ENCODE peak calls at places on chromosomes 7 and 10, in six cellular contexts. Q, E, U, D, A and I are unnamed samples.

GRCh38 chr10:80552151-80552646 is 14.5 kb downstream of the SH2D4B start:
- DNase-seq in U (peak; percentile 89), Q (no peak), D (no peak), A (peak; percentile 41), E (no peak), I (no peak)

GRCh38 chr10:100997364-100998182 is 2.0 kb upstream of the LZTS2 start:
- DNase-seq in D (peak; percentile 65), A (peak; percentile 84), U (peak; percentile 92), E (peak; percentile 53), Q (peak; percentile 89), I (peak; percentile 70)

GRCh38 chr7:116327751-116328150 is 117.4 kb downstream of the TES start:
- DNase-seq in D (no peak), Q (no peak), U (no peak), A (no peak), E (peak; percentile 98), I (peak; percentile 98)

GRCh38 chr7:434891-435486 is 84.7 kb downstream of the PDGFA start:
- DNase-seq in D (no peak), E (no peak), A (no peak), U (peak; percentile 70), Q (no peak), I (no peak)

GRCh38 chr10:15265076-15265475 is 96.6 kb upstream of the NMT2 start:
- DNase-seq in Q (no peak), U (no peak), A (no peak), E (no peak), D (no peak), I (no peak)

GRCh38 chr10:86256690-86257315 is 109.8 kb downstream of the GRID1 start:
- DNase-seq in D (no peak), U (no peak), Q (no peak), A (no peak), E (no peak), I (no peak)

GRCh38 chr7:27235387-27236052 is 7.1 kb upstream of the EVX1 start:
- DNase-seq in Q (peak; percentile 49), A (no peak), D (peak; percentile 63), U (peak; percentile 91), E (peak; percentile 11), I (peak; percentile 61)

GRCh38 chr10:12782537-12782936 is 219.0 kb downstream of the CCDC3 start:
- DNase-seq in E (peak; percentile 19), D (no peak), A (peak; percentile 43), Q (peak; percentile 53), U (peak; percentile 52), I (no peak)

GRCh38 chr7:30003098-30003497 is 13.5 kb upstream of the SCRN1 start:
- DNase-seq in Q (no peak), A (no peak), D (no peak), U (peak; percentile 20), E (no peak), I (no peak)

GRCh38 chr10:21162948-21163347 is 265.8 kb upstream of the NEBL start:
- DNase-seq in A (no peak), Q (no peak), D (no peak), E (no peak), U (no peak), I (no peak)

GRCh38 chr10:102608487-102608886 is 35.8 kb upstream of the TRIM8 start:
- DNase-seq in A (no peak), D (no peak), E (no peak), Q (no peak), U (no peak), I (no peak)

GRCh38 chr10:130799532-130799931 is 512.0 kb downstream of the TCERG1L start:
- DNase-seq in E (no peak), D (no peak), U (no peak), A (no peak), Q (no peak), I (no peak)

GRCh38 chr10:132647424-132647823 is 109.8 kb downstream of the INPP5A start:
- DNase-seq in D (no peak), E (no peak), Q (no peak), A (peak; percentile 6), U (no peak), I (no peak)

GRCh38 chr10:14609178-14609577 is 165.5 kb downstream of the FAM107B start:
- DNase-seq in E (no peak), U (no peak), A (no peak), D (no peak), Q (no peak), I (no peak)

GRCh38 chr10:42477170-42477569 is 161.2 kb downstream of the ZNF33B start:
- DNase-seq in Q (no peak), D (no peak), U (no peak), E (no peak), A (no peak), I (no peak)

GRCh38 chr7:18939771-18940576 is 177.5 kb downstream of the TWIST1 start:
- DNase-seq in U (no peak), D (no peak), Q (no peak), A (no peak), E (no peak), I (no peak)

GRCh38 chr10:61592581-61592980 is 70.1 kb upstream of the CABCOCO1 start:
- DNase-seq in D (no peak), E (peak; percentile 24), U (peak; percentile 48), Q (no peak), A (no peak), I (no peak)

GRCh38 chr7:142954680-142955268 is 7.4 kb downstream of the KEL start:
- DNase-seq in Q (no peak), A (no peak), E (no peak), U (no peak), D (no peak), I (no peak)

GRCh38 chr10:92849234-92849525 is 860 bp downstream of the EXOC6 start:
- DNase-seq in D (no peak), Q (no peak), A (no peak), U (no peak), E (no peak), I (peak; percentile 56)

GRCh38 chr10:71526662-71527061 is 129.9 kb downstream of the CDH23 start:
- DNase-seq in D (no peak), E (no peak), U (no peak), Q (no peak), A (no peak), I (no peak)

GRCh38 chr10:103554488-103555320 is 61.2 kb downstream of the NEURL1 start:
- DNase-seq in D (peak; percentile 46), E (peak; percentile 31), A (peak; percentile 40), Q (peak; percentile 81), U (peak; percentile 76), I (peak; percentile 69)

GRCh38 chr10:26437637-26438461 is at the start of gene APBB1IP:
- DNase-seq in E (no peak), D (no peak), Q (no peak), A (peak; percentile 17), U (peak; percentile 24), I (no peak)

GRCh38 chr10:34813626-34814227 is 1.4 kb downstream of the PARD3 start:
- DNase-seq in D (no peak), A (peak; percentile 49), E (peak; percentile 45), Q (peak; percentile 56), U (no peak), I (no peak)

GRCh38 chr10:19572056-19572455 is 244.2 kb upstream of the PLXDC2 start:
- DNase-seq in Q (no peak), A (no peak), U (no peak), E (no peak), D (no peak), I (no peak)

GRCh38 chr10:34254596-34254995 is 560.5 kb downstream of the PARD3 start:
- DNase-seq in U (no peak), Q (peak; percentile 82), A (no peak), E (peak; percentile 74), D (no peak), I (peak; percentile 46)

GRCh38 chr10:79246606-79247275 is 100.5 kb upstream of the PPIF start:
- DNase-seq in D (no peak), A (no peak), Q (no peak), E (no peak), U (no peak), I (peak; percentile 60)
- TF ChIP-seq CTCF in D (no peak), A (no peak), Q (no peak), E (no peak), U (no peak), I (no peak)

GRCh38 chr7:13276977-13277376 is 589.5 kb downstream of the ARL4A start:
- DNase-seq in U (peak; percentile 11), D (no peak), E (no peak), A (no peak), Q (no peak), I (peak; percentile 29)
- TF ChIP-seq CTCF in U (peak; percentile 74), D (peak; percentile 74), E (peak; percentile 34), A (no peak), Q (peak; percentile 52), I (peak; percentile 16)

DNA sequence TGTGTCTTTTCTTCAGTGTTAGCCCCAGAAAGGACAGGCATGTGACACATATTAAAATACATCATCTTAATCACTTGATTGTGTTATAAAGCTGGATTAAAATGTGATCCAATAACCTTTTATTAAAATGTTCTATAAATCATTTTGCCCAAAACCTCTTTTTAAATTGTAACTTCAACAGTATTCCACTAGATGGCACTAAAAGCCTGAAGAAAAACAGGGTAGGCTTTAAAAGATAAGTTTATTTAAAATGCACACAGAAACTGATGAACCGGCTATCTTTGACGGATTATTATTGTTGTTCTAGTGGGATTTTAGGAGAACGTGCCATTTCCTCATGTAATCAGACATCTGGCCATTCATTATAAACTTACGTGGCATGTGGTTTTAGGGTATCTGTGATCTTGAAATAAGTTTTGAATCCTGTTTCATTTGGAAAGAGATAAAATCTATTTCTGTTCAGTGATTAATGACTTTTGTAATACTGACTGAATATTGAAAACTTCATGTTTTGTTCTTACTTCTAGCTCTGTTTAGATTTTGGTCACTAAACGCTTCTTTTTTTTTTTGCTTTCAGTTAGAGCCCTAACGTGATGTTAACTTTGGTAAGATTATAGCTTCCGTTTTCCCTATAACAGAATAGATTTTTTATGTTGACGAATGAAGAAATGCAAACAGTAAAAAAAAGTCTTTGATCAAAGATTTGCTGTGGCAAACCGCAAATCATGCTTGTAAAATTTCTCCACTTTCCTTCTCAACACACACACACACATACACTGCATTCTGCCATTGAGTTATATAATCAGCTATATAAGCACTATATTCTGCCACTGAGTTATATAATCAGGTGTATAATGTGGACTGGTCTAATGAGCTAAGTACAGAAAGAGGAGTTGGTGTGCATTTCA is 13.6 kb downstream of the VPS50 start:
- DNase-seq in Q (peak; percentile 10), A (no peak), U (peak; percentile 2), E (no peak), D (no peak), I (peak; percentile 50)
- TF ChIP-seq CTCF in Q (peak; percentile 81), A (peak; percentile 65), U (peak; percentile 79), E (peak; percentile 27), D (peak; percentile 84), I (peak; percentile 22)

DNA sequence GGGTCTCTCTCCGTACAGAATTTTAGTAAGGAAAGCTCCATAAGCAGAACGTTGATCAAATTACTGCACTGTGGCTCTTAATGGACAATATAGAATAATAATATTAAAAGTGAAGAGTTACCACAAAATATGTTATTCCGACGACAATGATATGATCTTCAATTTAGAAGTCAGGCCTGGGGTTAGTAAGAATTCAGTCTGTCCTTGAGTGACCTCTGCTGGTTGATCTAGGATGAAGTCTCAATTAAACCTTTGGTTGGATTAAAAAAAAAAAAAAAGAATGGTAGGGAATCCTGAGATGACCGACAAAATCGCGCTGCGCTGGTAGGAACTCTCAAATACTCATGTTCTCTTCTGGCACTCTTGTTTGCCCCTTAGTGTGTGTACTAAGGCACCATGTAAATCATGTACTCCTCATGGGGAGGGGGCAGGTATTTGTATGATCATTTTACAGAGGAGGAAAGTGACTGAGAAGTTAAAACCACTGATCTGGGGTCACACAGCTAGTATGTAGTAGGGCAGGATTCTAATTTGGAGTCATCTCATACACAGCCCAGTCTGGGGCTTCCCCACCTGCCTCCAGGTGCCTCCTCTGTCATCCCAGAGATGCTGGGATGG is 161.3 kb upstream of the NPVF start:
- DNase-seq in E (peak; percentile 20), D (no peak), A (no peak), Q (peak; percentile 47), U (peak; percentile 60), I (peak; percentile 57)
- TF ChIP-seq CTCF in E (peak; percentile 57), D (peak; percentile 74), A (peak; percentile 89), Q (peak; percentile 51), U (peak; percentile 73), I (peak; percentile 43)